ENCODE peak calls at places on chromosomes 7 and 10, in eight cellular contexts. J is hepatocyte, G is left ventricle myocardium inferior, A is IMR-90, S is transverse colon, H is endothelial cell of umbilical vein, V is psoas muscle, C is upper lobe of left lung. P is an unnamed sample.

GRCh38 chr10:86100581-86101061 is 266.0 kb downstream of the GRID1 start:
- DNase-seq in J (peak; percentile 42), G (no peak), A (peak; percentile 4), S (no peak), H (no peak), V (no peak), C (no peak), P (no peak)

GRCh38 chr7:78197447-78197846 is 398.9 kb downstream of the PHTF2 start:
- DNase-seq in J (no peak), G (no peak), A (peak; percentile 75), S (no peak), H (peak; percentile 15), V (no peak), C (no peak), P (peak; percentile 40)

GRCh38 chr7:93958651-93959050 is 37.1 kb downstream of the GNG11 start:
- DNase-seq in J (no peak), G (no peak), A (no peak), S (no peak), H (peak; percentile 55), V (no peak), C (no peak), P (no peak)

GRCh38 chr10:132094581-132095234 is 29.0 kb downstream of the JAKMIP3 start:
- DNase-seq in J (peak; percentile 6), G (no peak), A (no peak), S (no peak), H (no peak), V (no peak), C (no peak), P (no peak)

GRCh38 chr10:34889004-34889869 is 74.1 kb upstream of the PARD3 start:
- DNase-seq in J (no peak), G (no peak), A (no peak), S (no peak), H (no peak), V (no peak), C (no peak), P (no peak)

GRCh38 chr10:91590904-91591791 is 41.7 kb downstream of the PPP1R3C start:
- DNase-seq in J (peak; percentile 66), G (peak; percentile 59), A (peak; percentile 93), S (peak; percentile 29), H (peak; percentile 95), V (no peak), C (no peak), P (peak; percentile 61)

GRCh38 chr7:17963281-17963680 is 23.0 kb upstream of the SNX13 start:
- DNase-seq in J (no peak), G (no peak), A (peak; percentile 64), S (no peak), H (no peak), V (no peak), C (no peak), P (no peak)

GRCh38 chr10:96377816-96378294 is 19.1 kb upstream of the OPALIN start:
- DNase-seq in J (peak; percentile 50), G (peak; percentile 69), A (no peak), S (peak; percentile 64), H (no peak), V (no peak), C (no peak), P (no peak)

GRCh38 chr10:69337312-69338132 is 59.2 kb downstream of the HK1 start:
- DNase-seq in J (peak; percentile 57), G (peak; percentile 65), A (peak; percentile 86), S (no peak), H (peak; percentile 34), V (no peak), C (peak; percentile 57), P (peak; percentile 65)

GRCh38 chr10:48659790-48660189 is 24.9 kb upstream of the WDFY4 start:
- DNase-seq in J (no peak), G (no peak), A (no peak), S (no peak), H (peak; percentile 14), V (no peak), C (no peak), P (no peak)

GRCh38 chr7:34296663-34297062 is 361.4 kb upstream of the NPSR1 start:
- DNase-seq in J (no peak), G (no peak), A (peak; percentile 44), S (no peak), H (no peak), V (no peak), C (no peak), P (peak; percentile 15)

GRCh38 chr10:97131702-97132101 is 54.1 kb downstream of the SLIT1 start:
- DNase-seq in J (no peak), G (no peak), A (no peak), S (no peak), H (no peak), V (no peak), C (peak; percentile 29), P (no peak)

GRCh38 chr10:11209810-11210141 is 192.1 kb downstream of the CELF2 start:
- DNase-seq in J (no peak), G (no peak), A (no peak), S (no peak), H (peak; percentile 85), V (no peak), C (no peak), P (no peak)

GRCh38 chr7:91064052-91064451 is 200.2 kb upstream of the FZD1 start:
- DNase-seq in J (no peak), G (no peak), A (no peak), S (no peak), H (no peak), V (no peak), C (no peak), P (no peak)

GRCh38 chr10:84784749-84785148 is 456.4 kb downstream of the CCSER2 start:
- DNase-seq in J (no peak), G (no peak), A (no peak), S (no peak), H (no peak), V (no peak), C (no peak), P (no peak)

GRCh38 chr10:84789050-84789449 is 460.7 kb downstream of the CCSER2 start:
- DNase-seq in J (no peak), G (no peak), A (no peak), S (no peak), H (no peak), V (no peak), C (no peak), P (no peak)

GRCh38 chr10:84783386-84783785 is 455.0 kb downstream of the CCSER2 start:
- DNase-seq in J (peak; percentile 71), G (no peak), A (no peak), S (no peak), H (peak; percentile 14), V (no peak), C (peak; percentile 26), P (no peak)

GRCh38 chr10:84783909-84784308 is 455.5 kb downstream of the CCSER2 start:
- DNase-seq in J (no peak), G (no peak), A (no peak), S (no peak), H (no peak), V (no peak), C (peak; percentile 24), P (no peak)
- TF ChIP-seq CTCF in J (no peak), G (no peak), A (no peak), S (no peak), H (no peak), V (no peak), C (no peak), P (no peak)

DNA sequence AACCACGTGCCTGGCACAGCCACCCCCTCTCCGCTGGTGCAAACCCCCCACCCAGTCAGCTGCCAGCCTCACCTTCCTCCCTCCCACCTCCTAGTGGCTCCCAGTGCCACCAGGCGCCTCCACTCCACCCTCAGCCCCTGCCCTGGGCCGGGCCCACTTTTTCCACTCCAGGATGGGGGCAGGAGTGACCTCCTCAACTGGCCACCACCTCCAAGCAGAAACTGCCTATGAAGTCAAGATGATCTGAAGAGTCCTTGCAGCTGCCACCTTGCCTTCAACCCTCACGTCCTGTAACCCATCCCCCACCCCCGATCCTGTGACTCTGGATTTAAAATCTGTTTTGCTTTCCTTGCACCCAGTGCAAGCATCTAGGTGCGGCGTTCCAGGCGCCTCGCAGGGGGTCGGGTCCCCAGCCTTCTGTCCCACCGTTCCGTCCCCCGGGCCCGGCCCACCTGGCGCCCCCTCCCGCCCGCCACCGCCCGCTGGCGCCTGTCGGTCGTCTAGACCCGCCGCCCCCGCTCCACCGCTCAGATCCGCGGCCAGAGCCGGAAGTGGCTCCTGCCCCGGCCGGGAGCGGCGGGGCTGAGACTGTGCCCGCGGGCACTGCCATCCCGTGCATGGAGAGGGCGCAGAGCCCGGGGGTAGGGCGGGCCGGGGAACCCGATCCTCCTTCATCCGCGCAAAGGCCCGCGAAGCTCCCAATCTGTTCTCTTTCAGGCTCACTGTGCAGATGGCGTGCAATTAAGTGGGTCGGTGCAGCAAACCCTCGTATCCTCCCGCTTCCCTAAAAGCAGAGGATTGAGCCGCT is 51.2 kb upstream of the GTF2I start:
- DNase-seq in J (peak; percentile 61), G (peak; percentile 34), A (no peak), S (peak; percentile 65), H (peak; percentile 24), V (peak; percentile 56), C (peak; percentile 64), P (no peak)
- H3K4me3 ChIP-seq in J (no peak overlapping the region), G (peak overlapping the region; percentile 66), A (no peak overlapping the region), S (peak overlapping the region; percentile 0), H (peak overlapping the region; percentile 34), V (peak overlapping the region; percentile 61), C (peak overlapping the region; percentile 24), P (peak overlapping the region; percentile 28)

GRCh38 chr7:1367501-1367900 is 91.8 kb downstream of the MICALL2 start:
- DNase-seq in J (no peak), G (no peak), A (no peak), S (no peak), H (no peak), V (no peak), C (no peak), P (no peak)

GRCh38 chr7:1366801-1367405 is 92.4 kb downstream of the MICALL2 start:
- DNase-seq in J (no peak), G (no peak), A (no peak), S (no peak), H (no peak), V (no peak), C (no peak), P (no peak)

GRCh38 chr7:1368682-1369571 is 90.3 kb downstream of the MICALL2 start:
- DNase-seq in J (peak; percentile 63), G (no peak), A (no peak), S (no peak), H (peak; percentile 4), V (no peak), C (no peak), P (no peak)

GRCh38 chr7:1369856-1370657 is 89.2 kb downstream of the MICALL2 start:
- DNase-seq in J (no peak), G (no peak), A (no peak), S (no peak), H (no peak), V (no peak), C (no peak), P (no peak)

GRCh38 chr7:1368150-1368681 is 91.1 kb downstream of the MICALL2 start:
- DNase-seq in J (no peak), G (no peak), A (no peak), S (no peak), H (no peak), V (no peak), C (no peak), P (no peak)
- H3K27me3 ChIP-seq in J (peaks cover 50% of the 10 kb centered on the region), G (peaks cover 100% of the 10 kb centered on the region), A (peaks cover 83% of the 10 kb centered on the region), S (peaks cover 81% of the 10 kb centered on the region), H (peaks cover 5% of the 10 kb centered on the region), V (no peaks in the 10 kb centered on the region), C (no peaks in the 10 kb centered on the region), P (peaks cover 47% of the 10 kb centered on the region)

DNA sequence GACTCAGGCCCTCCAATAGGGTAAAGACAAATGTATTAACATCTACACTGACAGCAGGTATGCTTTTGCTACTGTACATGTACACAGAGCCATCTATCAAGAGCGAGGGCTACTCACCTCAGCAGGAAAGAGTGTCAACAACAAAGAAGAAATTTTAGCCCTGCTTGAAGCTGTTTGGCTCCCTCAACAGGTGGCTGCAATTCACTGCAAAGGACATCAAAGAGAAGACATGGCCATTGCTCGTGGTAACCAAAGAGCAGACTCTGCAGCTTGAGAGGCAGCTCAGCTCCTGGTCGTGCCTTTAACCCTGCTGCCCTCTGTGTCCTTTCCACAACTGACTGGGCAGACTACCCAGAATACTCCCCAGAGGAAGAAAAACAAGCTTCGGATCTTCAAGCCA is 5.1 kb downstream of the AKR1B15 start:
- DNase-seq in J (peak; percentile 18), G (no peak), A (peak; percentile 5), S (no peak), H (no peak), V (no peak), C (no peak), P (no peak)
- TF ChIP-seq CTCF in J (peak; percentile 28), G (no peak), A (no peak), S (no peak), H (no peak), V (peak; percentile 14), C (no peak), P (peak; percentile 32)

P was measured in BJ.